ENCODE peak calls at places on chromosomes 1 and 21, in four cellular contexts. K, E, W and M are unnamed samples. For H3K36me3, the result is how much of the 10 kb centered on the place peaks cover.

GRCh38 chr1:233393926-233394680 is 66.6 kb downstream of the MAP3K21 start:
- DNase-seq in K (no peak), E (no peak), W (no peak), M (no peak)

GRCh38 chr1:185821612-185822385 is 87.6 kb downstream of the HMCN1 start:
- DNase-seq in K (no peak), E (no peak), W (no peak), M (no peak)

GRCh38 chr1:64242895-64243756 is 39.7 kb downstream of the UBE2U start:
- DNase-seq in K (no peak), E (no peak), W (no peak), M (peak)

GRCh38 chr1:64280001-64280400 is 76.6 kb downstream of the UBE2U start:
- DNase-seq in K (no peak), E (no peak), W (no peak), M (no peak)

GRCh38 chr1:147717051-147717705 is 43.2 kb downstream of the GJA5 start:
- DNase-seq in K (peak), E (no peak), W (peak), M (no peak)

GRCh38 chr1:202197670-202198359 is 4.2 kb downstream of the LGR6 start:
- DNase-seq in K (no peak), E (no peak), W (no peak), M (no peak)

GRCh38 chr1:9882296-9882944 is 27.6 kb downstream of the CTNNBIP1 start:
- DNase-seq in K (no peak), E (no peak), W (no peak), M (no peak)

GRCh38 chr1:241688940-241689368 is 36.9 kb downstream of the WDR64 start:
- DNase-seq in K (no peak), E (no peak), W (no peak), M (no peak)

GRCh38 chr1:184953600-184954219 is 20.6 kb downstream of the NIBAN1 start:
- DNase-seq in K (no peak), E (no peak), W (no peak), M (no peak)

GRCh38 chr1:201009967-201010645 is 13.4 kb downstream of the KIF21B start:
- DNase-seq in K (no peak), E (no peak), W (no peak), M (no peak)

GRCh38 chr1:184929711-184930202 is 44.6 kb downstream of the NIBAN1 start:
- DNase-seq in K (peak), E (no peak), W (no peak), M (no peak)

GRCh38 chr1:156901590-156901900 is 8.0 kb downstream of the PEAR1 start:
- DNase-seq in K (no peak), E (no peak), W (peak), M (no peak)

DNA sequence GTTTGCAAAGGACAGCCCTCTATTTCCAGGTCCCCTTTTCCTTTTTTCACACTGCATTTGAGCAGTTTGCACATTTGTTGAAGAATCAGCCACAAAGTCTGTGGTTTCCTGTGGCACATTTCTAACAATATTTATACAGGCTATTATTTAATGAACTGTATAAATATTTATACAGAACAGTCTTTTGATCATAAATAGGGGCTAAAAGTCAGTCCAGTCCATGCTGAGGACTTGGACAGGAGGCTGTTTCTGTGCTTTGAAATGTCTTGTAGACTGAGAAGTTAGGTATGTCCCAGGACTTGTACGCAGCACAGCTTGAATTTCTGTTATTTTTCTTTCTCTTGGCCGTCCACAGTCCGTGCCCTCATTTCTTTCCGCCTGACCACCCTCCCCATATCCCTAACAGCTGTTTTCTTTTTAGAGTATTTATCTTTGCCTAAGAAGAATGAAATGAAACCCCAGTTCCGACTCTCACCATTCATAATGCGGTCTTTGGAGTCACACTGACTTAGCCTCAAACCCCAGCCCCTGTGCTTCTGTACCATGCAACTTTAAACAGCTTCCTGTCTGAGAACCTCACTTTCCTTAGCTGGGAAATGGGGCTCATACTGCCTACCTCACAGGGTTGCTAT is 19.7 kb downstream of the FGGY start:
- DNase-seq in K (no peak), E (no peak), W (no peak), M (no peak)
- H3K4me3 ChIP-seq in K (no peak), E (no peak), W (no peak), M (no peak)

GRCh38 chr1:205926213-205926612 is 17.0 kb downstream of the SLC26A9 start:
- DNase-seq in K (no peak), E (no peak), W (no peak), M (peak)

GRCh38 chr1:205926636-205927035 is 16.6 kb downstream of the SLC26A9 start:
- DNase-seq in K (no peak), E (no peak), W (no peak), M (no peak)

GRCh38 chr1:205927676-205928075 is 15.6 kb downstream of the SLC26A9 start:
- DNase-seq in K (no peak), E (no peak), W (no peak), M (no peak)

GRCh38 chr1:205928256-205928655 is 15.0 kb downstream of the SLC26A9 start:
- DNase-seq in K (no peak), E (no peak), W (no peak), M (no peak)

DNA sequence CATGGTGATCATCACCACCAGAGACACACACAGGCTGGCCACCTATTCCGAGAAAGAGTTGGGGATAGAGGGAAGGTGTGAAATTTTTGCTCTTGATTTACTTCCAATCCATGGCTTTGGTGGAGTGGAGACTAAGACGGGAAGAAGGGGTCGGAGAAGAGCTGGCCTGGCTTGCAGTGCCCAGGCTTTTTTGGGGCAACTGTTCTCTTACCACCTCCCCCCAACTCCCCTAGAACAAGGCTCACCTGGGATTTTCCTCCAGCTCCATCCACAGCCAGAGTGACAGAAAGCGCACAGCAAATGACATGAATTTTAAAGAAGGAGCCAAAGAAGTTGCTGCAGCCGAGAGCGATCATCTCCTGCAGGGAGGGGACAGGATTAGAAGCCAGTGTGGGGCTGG is 16.0 kb downstream of the SLC26A9 start:
- DNase-seq in K (no peak), E (no peak), W (no peak), M (peak)
- H3K36me3 ChIP-seq in K (under half), E (under half), W (under half), M (under half)

GRCh38 chr1:97820470-97821188 is 100.2 kb downstream of the DPYD start:
- DNase-seq in K (no peak), E (no peak), W (no peak), M (no peak)
- TF ChIP-seq CTCF in K (peak), E (no peak), W (no peak), M (peak)

DNA sequence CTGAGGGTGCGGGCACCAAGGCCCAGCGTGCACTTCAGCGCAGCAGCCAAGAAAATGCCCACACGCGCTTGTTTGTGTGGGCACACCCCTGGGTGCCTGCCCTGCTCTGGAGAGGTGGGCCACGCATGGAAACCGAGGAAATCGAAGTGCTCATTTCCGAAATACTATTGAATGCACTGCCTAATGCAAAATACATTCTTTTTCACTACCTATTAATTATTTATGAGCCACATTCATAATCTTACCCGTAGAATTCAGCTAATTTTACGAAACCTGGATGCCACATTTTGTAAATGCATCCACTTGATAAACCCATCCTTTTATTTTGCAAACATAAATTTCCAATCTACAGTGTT is 4.8 kb downstream of the DSCAM start:
- DNase-seq in K (no peak), E (no peak), W (no peak), M (no peak)
- H3K4me3 ChIP-seq in K (no peak), E (no peak), W (no peak), M (no peak)

GRCh38 chr1:26450906-26451305 is 18.8 kb downstream of the DHDDS start:
- DNase-seq in K (no peak), E (no peak), W (no peak), M (peak)
- H3K36me3 ChIP-seq in K (under half), E (under half), W (under half), M (under half)

GRCh38 chr21:41477641-41478318 is 30.2 kb downstream of the TMPRSS2 start:
- DNase-seq in K (peak), E (no peak), W (no peak), M (peak)

GRCh38 chr21:41478319-41479177 is 29.4 kb downstream of the TMPRSS2 start:
- DNase-seq in K (no peak), E (no peak), W (no peak), M (peak)

GRCh38 chr21:41479686-41480085 is 28.3 kb downstream of the TMPRSS2 start:
- DNase-seq in K (no peak), E (no peak), W (no peak), M (no peak)

GRCh38 chr21:41472769-41473548 is 35.0 kb downstream of the TMPRSS2 start:
- DNase-seq in K (no peak), E (no peak), W (no peak), M (no peak)

GRCh38 chr21:41475714-41476405 is 32.1 kb downstream of the TMPRSS2 start:
- DNase-seq in K (no peak), E (no peak), W (no peak), M (no peak)
- TF ChIP-seq CTCF in K (no peak), E (no peak), W (no peak), M (no peak)

GRCh38 chr21:46297311-46298082 is 11.4 kb downstream of the YBEY start:
- DNase-seq in K (no peak), E (no peak), W (peak), M (no peak)
- H3K4me3 ChIP-seq in K (peak), E (peak), W (no peak), M (peak)

DNA sequence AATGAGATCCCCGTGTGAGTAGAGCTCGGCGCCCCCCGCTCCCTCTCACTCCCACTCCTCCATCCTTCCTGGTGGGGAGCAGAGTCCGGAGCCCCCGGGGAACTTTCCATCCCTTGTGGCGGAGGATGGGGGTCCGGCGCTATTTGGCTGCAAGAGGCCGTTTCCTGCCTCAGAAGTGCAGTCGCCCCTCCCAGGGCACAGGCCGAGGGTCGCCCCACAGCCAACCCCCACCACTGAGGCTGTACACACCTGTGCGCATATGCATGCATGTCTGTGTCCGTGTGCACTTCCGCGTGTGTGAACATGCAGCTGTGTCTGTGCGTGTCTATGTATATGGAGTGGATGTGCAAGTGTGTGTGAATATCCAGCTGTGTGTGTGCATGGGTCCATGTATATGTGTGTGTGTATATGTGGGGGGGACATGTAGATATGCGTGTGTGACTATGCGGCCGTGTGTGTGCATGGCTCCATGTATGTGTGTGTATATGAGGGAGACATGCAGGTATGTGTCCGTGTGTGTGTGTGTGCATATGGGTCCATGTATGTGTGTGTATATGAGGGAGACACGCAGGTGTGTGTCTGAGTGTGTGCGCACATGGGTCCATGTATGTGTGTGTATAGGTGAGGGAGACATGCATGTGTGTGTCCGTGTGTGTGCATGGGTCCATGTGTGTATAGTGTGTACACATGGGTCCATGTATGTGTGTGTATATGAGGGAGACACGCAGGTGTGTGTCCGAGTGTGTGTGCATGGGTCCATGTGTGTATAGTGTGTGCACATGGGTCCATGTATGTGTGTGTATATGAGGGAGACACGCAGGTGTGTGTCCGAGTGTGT is 21.9 kb downstream of the RNF223 start:
- DNase-seq in K (no peak), E (no peak), W (no peak), M (no peak)
- H3K36me3 ChIP-seq in K (under half), E (under half), W (under half), M (under half)

GRCh38 chr1:222880586-222880985 is 65.7 kb downstream of the DISP1 start:
- DNase-seq in K (no peak), E (no peak), W (no peak), M (no peak)

DNA sequence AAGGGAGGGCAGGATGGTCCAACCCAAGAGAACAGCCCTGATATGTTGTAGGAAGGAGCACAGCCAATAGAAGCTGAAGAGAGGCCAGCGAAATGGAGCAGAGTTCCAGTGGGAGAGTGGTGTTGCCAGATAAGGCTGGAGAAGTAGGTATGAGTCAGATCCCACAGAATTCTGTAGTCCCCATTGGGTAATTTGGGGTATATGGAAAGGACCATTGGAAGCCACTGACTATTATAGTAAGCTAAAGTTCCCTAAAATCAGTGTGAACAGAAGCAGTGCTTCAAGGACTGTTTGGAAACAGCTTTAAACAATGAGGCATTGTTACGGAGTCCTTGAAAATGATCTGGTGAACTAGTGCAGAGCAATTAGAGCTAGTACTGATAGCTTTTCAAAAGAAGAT is 63.0 kb downstream of the DISP1 start:
- DNase-seq in K (no peak), E (no peak), W (no peak), M (no peak)
- TF ChIP-seq CTCF in K (no peak), E (no peak), W (no peak), M (no peak)

GRCh38 chr1:207883104-207883651 is 27.7 kb downstream of the CD34 start:
- DNase-seq in K (no peak), E (no peak), W (no peak), M (no peak)
- H3K4me3 ChIP-seq in K (no peak), E (no peak), W (no peak), M (no peak)